ENCODE peak calls at places on chromosomes 3 and 15, in eight cellular contexts. R is fibroblast of mammary gland, V is uterus, K is fibroblast of the aortic adventitia, Y is PC-3, J is lung, T is transverse colon, D is HCT116. N is an unnamed sample.

GRCh38 chr3:45783667-45784066 is 12.7 kb downstream of the SLC6A20 start:
- DNase-seq in R (no peak), V (no peak), K (no peak), Y (no peak), J (no peak), T (no peak), D (no peak), N (no peak)

GRCh38 chr3:140883428-140883827 is 58.2 kb upstream of the SLC25A36 start:
- DNase-seq in R (no peak), V (no peak), K (no peak), Y (peak), J (no peak), T (no peak), D (no peak), N (no peak)

GRCh38 chr3:45639044-45639392 is 44.5 kb downstream of the LIMD1 start:
- DNase-seq in R (no peak), V (no peak), K (no peak), Y (no peak), J (no peak), T (no peak), D (no peak), N (no peak)

GRCh38 chr3:179438836-179439235 is 12.4 kb downstream of the GNB4 start:
- DNase-seq in R (no peak), V (no peak), K (no peak), Y (no peak), J (no peak), T (no peak), D (no peak), N (no peak)

GRCh38 chr15:78242128-78242527 is 7.8 kb upstream of the ACSBG1 start:
- DNase-seq in R (peak), V (no peak), K (no peak), Y (peak), J (no peak), T (peak), D (no peak), N (no peak)

GRCh38 chr3:192597511-192597910 is 129.8 kb downstream of the FGF12 start:
- DNase-seq in R (no peak), V (no peak), K (no peak), Y (peak), J (no peak), T (no peak), D (no peak), N (no peak)

GRCh38 chr3:98793971-98794370 is 30.8 kb downstream of the ST3GAL6 start:
- DNase-seq in R (peak), V (no peak), K (no peak), Y (no peak), J (no peak), T (no peak), D (no peak), N (no peak)

GRCh38 chr3:88433572-88433971 is 283.8 kb downstream of the C3orf38 start:
- DNase-seq in R (no peak), V (no peak), K (no peak), Y (no peak), J (no peak), T (no peak), D (no peak), N (no peak)

GRCh38 chr15:89177633-89178306 is 43.6 kb downstream of the RLBP1 start:
- DNase-seq in R (peak), V (peak), K (peak), Y (peak), J (peak), T (peak), D (peak), N (peak)

GRCh38 chr3:179512398-179512797 is 50.3 kb upstream of the ACTL6A start:
- DNase-seq in R (no peak), V (no peak), K (no peak), Y (no peak), J (no peak), T (no peak), D (no peak), N (no peak)

GRCh38 chr3:44114142-44114541 is 127.5 kb upstream of the TOPAZ1 start:
- DNase-seq in R (peak), V (no peak), K (peak), Y (peak), J (no peak), T (peak), D (peak), N (no peak)
- TF ChIP-seq CTCF in R (peak), V (no peak), K (peak), Y (peak), J (no peak), T (peak), D (peak), N (peak)

DNA sequence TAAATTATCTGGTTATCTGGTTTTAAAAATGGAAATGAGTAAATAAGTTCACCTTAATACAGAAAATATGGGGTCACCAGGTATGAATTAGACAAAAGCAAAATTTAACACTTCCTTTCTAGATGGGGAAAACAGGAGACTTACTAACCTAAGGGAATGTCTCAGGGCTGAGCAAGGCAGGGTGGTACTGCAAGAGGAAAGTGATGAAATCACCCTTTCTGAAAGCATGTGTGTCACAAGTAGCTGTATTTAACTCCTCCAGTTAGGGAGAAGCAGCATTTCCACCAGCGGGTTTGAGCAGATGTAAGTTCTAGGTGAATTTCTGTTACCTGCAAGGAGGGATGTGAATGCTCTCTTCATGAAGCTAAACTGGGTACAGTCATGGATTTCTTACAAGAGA is 629.1 kb downstream of the MECOM start:
- DNase-seq in R (peak), V (no peak), K (peak), Y (no peak), J (no peak), T (no peak), D (no peak), N (no peak)
- H3K4me3 ChIP-seq in R (no peak), V (no peak), K (no peak), Y (no peak), J (no peak), T (no peak), D (no peak), N (no peak)

DNA sequence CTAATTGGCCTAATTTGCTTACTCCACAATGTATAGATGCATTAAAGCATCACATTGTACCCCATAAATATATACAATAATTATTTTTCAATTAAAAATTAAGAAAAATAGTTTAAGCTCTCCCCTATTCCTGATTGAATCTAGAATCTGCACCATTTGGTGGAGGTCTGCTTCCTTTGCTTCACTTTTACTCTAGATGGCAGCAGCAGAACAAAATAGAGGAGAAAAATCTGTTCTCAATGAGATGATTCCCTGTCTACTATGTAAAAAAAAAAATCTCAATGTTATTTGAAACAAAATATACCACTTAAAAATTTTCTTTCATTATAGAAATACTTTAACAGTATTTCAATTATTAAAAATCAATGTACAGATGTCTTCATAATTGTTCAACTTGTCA is 109.6 kb upstream of the FXR1 start:
- DNase-seq in R (peak), V (no peak), K (peak), Y (peak), J (no peak), T (no peak), D (peak), N (no peak)
- TF ChIP-seq CTCF in R (peak), V (no peak), K (peak), Y (peak), J (no peak), T (no peak), D (peak), N (peak)

GRCh38 chr3:190862209-190863118 is at the start of gene GMNC:
- DNase-seq in R (peak), V (peak), K (peak), Y (peak), J (peak), T (peak), D (peak), N (no peak)

GRCh38 chr3:190865419-190865818 is 2.9 kb upstream of the GMNC start:
- DNase-seq in R (no peak), V (no peak), K (no peak), Y (no peak), J (no peak), T (no peak), D (no peak), N (no peak)

GRCh38 chr3:190865828-190866227 is 3.3 kb upstream of the GMNC start:
- DNase-seq in R (peak), V (no peak), K (no peak), Y (peak), J (no peak), T (no peak), D (no peak), N (no peak)

GRCh38 chr3:190863119-190863465 is 598 bp upstream of the GMNC start:
- DNase-seq in R (peak), V (no peak), K (no peak), Y (peak), J (no peak), T (no peak), D (no peak), N (no peak)

DNA sequence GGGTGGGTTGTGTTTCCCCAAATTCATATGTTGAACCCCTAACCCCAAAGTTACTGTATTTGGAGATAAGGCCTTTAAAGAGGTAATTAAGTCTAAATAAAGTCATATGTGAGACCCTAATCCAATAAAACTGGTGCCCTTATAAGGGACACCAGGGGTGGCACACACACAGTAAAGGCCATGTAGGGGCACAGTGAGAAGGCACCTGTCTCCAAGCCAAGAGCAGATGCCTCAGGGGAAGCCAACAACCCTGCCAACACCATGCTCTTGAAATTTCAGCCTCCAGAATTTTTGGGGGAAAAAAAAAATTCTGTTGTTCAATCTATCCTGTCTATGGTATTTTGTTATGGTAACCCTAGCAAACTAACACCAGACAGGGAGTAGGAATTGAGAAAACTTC is 1.5 kb upstream of the GMNC start:
- DNase-seq in R (no peak), V (no peak), K (no peak), Y (no peak), J (no peak), T (no peak), D (no peak), N (no peak)
- H3K4me3 ChIP-seq in R (no peak), V (no peak), K (no peak), Y (no peak), J (no peak), T (no peak), D (no peak), N (no peak)

DNA sequence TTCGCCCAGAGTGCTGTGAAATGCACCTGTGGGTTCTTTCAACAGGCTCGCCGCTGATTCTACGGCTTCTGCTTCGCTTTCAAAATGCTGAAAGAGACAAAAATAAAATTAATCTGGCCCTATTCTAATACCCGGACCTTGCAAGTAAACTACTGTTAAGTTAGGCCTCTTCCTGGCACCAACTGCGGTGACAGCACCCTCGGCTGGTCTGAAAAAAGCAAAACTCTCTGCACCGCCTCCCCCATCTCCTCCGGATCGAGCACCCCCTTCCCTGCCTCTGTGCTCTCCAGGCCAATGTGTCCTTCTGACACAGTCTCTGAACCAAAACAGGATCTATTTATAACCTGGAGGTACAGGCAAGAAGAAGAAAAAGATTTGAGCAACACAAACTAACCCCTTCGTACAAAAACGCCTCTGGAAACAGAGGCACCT is 1.1 kb downstream of the ATOSA start:
- DNase-seq in R (peak), V (peak), K (peak), Y (peak), J (peak), T (peak), D (no peak), N (no peak)
- TF ChIP-seq CTCF in R (peak), V (no peak), K (no peak), Y (peak), J (no peak), T (no peak), D (no peak), N (peak)

GRCh38 chr3:188052966-188053340 is 101.0 kb upstream of the LPP start:
- DNase-seq in R (no peak), V (no peak), K (no peak), Y (no peak), J (no peak), T (no peak), D (no peak), N (no peak)
- H3K4me3 ChIP-seq in R (no peak), V (no peak), K (no peak), Y (no peak), J (no peak), T (no peak), D (no peak), N (no peak)

DNA sequence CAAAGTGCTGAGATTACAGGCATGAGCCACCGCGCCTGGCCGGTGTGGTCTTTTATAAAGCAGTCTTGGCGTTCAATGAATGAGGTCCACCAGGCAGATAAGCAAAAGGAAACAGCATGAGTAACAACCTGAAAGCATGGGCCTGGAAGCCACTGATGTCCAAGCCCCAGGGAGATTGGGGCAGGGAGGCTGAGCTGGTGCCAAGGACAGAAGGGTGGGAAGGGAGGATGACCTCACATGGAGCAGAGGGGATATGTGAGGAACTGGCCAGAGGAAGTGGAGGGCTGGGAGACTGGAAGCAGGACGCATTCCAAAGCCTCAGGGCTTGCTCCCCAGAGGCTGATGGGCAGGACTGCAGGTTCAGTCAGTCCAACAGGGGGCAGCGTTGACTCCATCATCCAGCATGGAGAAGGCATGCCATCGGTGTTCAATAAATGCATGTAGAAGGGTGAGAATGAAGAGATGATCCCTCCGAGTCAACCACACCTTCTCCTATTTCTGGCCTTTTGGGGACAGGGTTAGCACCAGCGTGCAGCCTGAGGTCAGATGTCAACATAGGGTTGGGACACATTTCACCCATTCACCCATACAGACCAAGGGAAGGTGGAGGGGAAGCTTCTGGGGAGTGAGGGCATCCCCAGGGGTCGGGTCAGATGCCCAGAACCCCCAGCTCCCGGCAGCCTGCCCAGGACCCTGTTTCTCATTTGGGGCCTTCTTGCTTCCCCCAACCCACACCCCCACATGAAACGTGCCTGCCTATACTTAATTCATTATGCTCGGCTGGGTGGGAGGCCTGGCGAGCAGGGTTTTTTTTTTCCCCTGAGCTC is 14.8 kb downstream of the MYL3 start:
- DNase-seq in R (peak), V (no peak), K (peak), Y (peak), J (no peak), T (no peak), D (no peak), N (no peak)
- TF ChIP-seq CTCF in R (peak), V (no peak), K (peak), Y (peak), J (no peak), T (peak), D (peak), N (peak)

GRCh38 chr3:47011371-47011770 is 31.9 kb downstream of the NBEAL2 start:
- DNase-seq in R (no peak), V (no peak), K (no peak), Y (no peak), J (no peak), T (no peak), D (no peak), N (no peak)

GRCh38 chr3:47008851-47009224 is 29.4 kb downstream of the NBEAL2 start:
- DNase-seq in R (no peak), V (no peak), K (no peak), Y (no peak), J (no peak), T (no peak), D (no peak), N (no peak)

GRCh38 chr3:47009225-47010049 is 30.0 kb downstream of the NBEAL2 start:
- DNase-seq in R (peak), V (peak), K (peak), Y (no peak), J (peak), T (peak), D (no peak), N (peak)

GRCh38 chr3:47010910-47011309 is 31.4 kb downstream of the NBEAL2 start:
- DNase-seq in R (no peak), V (no peak), K (no peak), Y (no peak), J (no peak), T (no peak), D (no peak), N (no peak)

GRCh38 chr3:47010050-47010712 is 30.7 kb downstream of the NBEAL2 start:
- DNase-seq in R (peak), V (no peak), K (no peak), Y (no peak), J (no peak), T (peak), D (no peak), N (no peak)
- H3K4me3 ChIP-seq in R (peak), V (peak), K (peak), Y (no peak), J (peak), T (peak), D (no peak), N (peak)

DNA sequence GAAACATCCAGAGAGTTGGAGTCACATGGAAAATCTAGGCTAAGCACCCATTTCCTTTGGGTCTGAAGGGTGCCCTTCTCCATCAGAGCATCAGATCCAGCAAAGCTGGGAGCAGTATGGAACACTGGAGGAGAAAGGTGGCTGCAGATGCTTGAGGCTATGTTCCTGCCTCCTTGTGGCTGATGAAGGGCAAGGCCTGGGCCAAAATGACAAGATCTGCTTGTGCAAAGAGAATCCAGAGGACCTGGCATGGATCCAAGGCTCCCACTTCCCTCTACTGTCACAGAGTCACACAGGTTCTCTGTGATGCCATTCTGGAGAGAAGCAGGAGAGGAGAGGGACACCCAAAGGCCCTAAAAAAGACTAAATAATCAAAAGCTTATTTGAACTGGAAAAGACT is 9.2 kb upstream of the ATP8B4 start:
- DNase-seq in R (no peak), V (peak), K (no peak), Y (no peak), J (peak), T (peak), D (no peak), N (no peak)
- TF ChIP-seq CTCF in R (peak), V (no peak), K (no peak), Y (no peak), J (no peak), T (no peak), D (no peak), N (no peak)